ENCODE peak calls at places on chromosome 10, in ten cellular contexts. One of them, this sample, is unnamed.

GRCh38 chr10:129141492-129141891 is 325.5 kb upstream of the MGMT start:
- DNase-seq in stimulated activated CD8-positive, alpha-beta memory T cell treated with anti-CD3 and anti-CD28 coated beads, Interleukin-12 subunit alpha, Interleukin-12 subunit beta, amount 100 ng/mL, for 1 hour: no peak
- DNase-seq in ELF-1: no peak
- DNase-seq in HepG2: no peak
- DNase-seq in AG08396: no peak
- DNase-seq in RPMI8226: no peak
- DNase-seq in Karpas-422: no peak
- DNase-seq in Right ventricle myocardium superior: no peak
- DNase-seq in left cardiac atrium: no peak
- DNase-seq in EH: no peak
- DNase-seq in this sample: no peak

GRCh38 chr10:14626126-14626525 is 148.6 kb downstream of the FAM107B start:
- DNase-seq in RPMI8226: no peak
- DNase-seq in AG08396: no peak
- DNase-seq in Karpas-422: no peak
- DNase-seq in EH: no peak
- DNase-seq in HepG2: no peak
- DNase-seq in left cardiac atrium: no peak
- DNase-seq in stimulated activated CD8-positive, alpha-beta memory T cell treated with anti-CD3 and anti-CD28 coated beads, Interleukin-12 subunit alpha, Interleukin-12 subunit beta, amount 100 ng/mL, for 1 hour: no peak
- DNase-seq in ELF-1: no peak
- DNase-seq in Right ventricle myocardium superior: no peak
- DNase-seq in this sample: no peak

GRCh38 chr10:74206727-74207126 is 55.7 kb downstream of the ADK start:
- DNase-seq in stimulated activated CD8-positive, alpha-beta memory T cell treated with anti-CD3 and anti-CD28 coated beads, Interleukin-12 subunit alpha, Interleukin-12 subunit beta, amount 100 ng/mL, for 1 hour: no peak
- DNase-seq in ELF-1: no peak
- DNase-seq in Right ventricle myocardium superior: no peak
- DNase-seq in left cardiac atrium: no peak
- DNase-seq in EH: no peak
- DNase-seq in Karpas-422: no peak
- DNase-seq in AG08396: no peak
- DNase-seq in HepG2: no peak
- DNase-seq in RPMI8226: no peak
- DNase-seq in this sample: no peak

GRCh38 chr10:34139559-34139958 is 675.5 kb downstream of the PARD3 start:
- DNase-seq in ELF-1: no peak
- DNase-seq in Right ventricle myocardium superior: no peak
- DNase-seq in HepG2: no peak
- DNase-seq in left cardiac atrium: no peak
- DNase-seq in Karpas-422: no peak
- DNase-seq in RPMI8226: no peak
- DNase-seq in stimulated activated CD8-positive, alpha-beta memory T cell treated with anti-CD3 and anti-CD28 coated beads, Interleukin-12 subunit alpha, Interleukin-12 subunit beta, amount 100 ng/mL, for 1 hour: no peak
- DNase-seq in EH: peak; percentile 38
- DNase-seq in AG08396: no peak
- DNase-seq in this sample: no peak

GRCh38 chr10:131048595-131048994 is 262.9 kb downstream of the TCERG1L start:
- DNase-seq in AG08396: no peak
- DNase-seq in ELF-1: peak; percentile 65
- DNase-seq in RPMI8226: no peak
- DNase-seq in left cardiac atrium: no peak
- DNase-seq in HepG2: no peak
- DNase-seq in EH: no peak
- DNase-seq in Right ventricle myocardium superior: no peak
- DNase-seq in stimulated activated CD8-positive, alpha-beta memory T cell treated with anti-CD3 and anti-CD28 coated beads, Interleukin-12 subunit alpha, Interleukin-12 subunit beta, amount 100 ng/mL, for 1 hour: no peak
- DNase-seq in Karpas-422: no peak
- DNase-seq in this sample: no peak

GRCh38 chr10:91210435-91210834 is 10.0 kb upstream of the PCGF5 start:
- DNase-seq in HepG2: peak; percentile 42
- DNase-seq in Karpas-422: no peak
- DNase-seq in left cardiac atrium: no peak
- DNase-seq in EH: no peak
- DNase-seq in AG08396: no peak
- DNase-seq in stimulated activated CD8-positive, alpha-beta memory T cell treated with anti-CD3 and anti-CD28 coated beads, Interleukin-12 subunit alpha, Interleukin-12 subunit beta, amount 100 ng/mL, for 1 hour: no peak
- DNase-seq in Right ventricle myocardium superior: peak; percentile 45
- DNase-seq in ELF-1: no peak
- DNase-seq in RPMI8226: peak; percentile 94
- DNase-seq in this sample: no peak

GRCh38 chr10:110802551-110803238 is 69.0 kb upstream of the PDCD4 start:
- DNase-seq in EH: peak; percentile 85
- DNase-seq in Karpas-422: no peak
- DNase-seq in RPMI8226: peak; percentile 92
- DNase-seq in stimulated activated CD8-positive, alpha-beta memory T cell treated with anti-CD3 and anti-CD28 coated beads, Interleukin-12 subunit alpha, Interleukin-12 subunit beta, amount 100 ng/mL, for 1 hour: peak; percentile 5
- DNase-seq in AG08396: peak; percentile 71
- DNase-seq in ELF-1: no peak
- DNase-seq in left cardiac atrium: peak; percentile 83
- DNase-seq in Right ventricle myocardium superior: peak; percentile 79
- DNase-seq in HepG2: peak; percentile 49
- DNase-seq in this sample: peak; percentile 78

GRCh38 chr10:133159611-133159949 is 439 bp upstream of the KNDC1 start:
- DNase-seq in Right ventricle myocardium superior: no peak
- DNase-seq in Karpas-422: no peak
- DNase-seq in RPMI8226: no peak
- DNase-seq in stimulated activated CD8-positive, alpha-beta memory T cell treated with anti-CD3 and anti-CD28 coated beads, Interleukin-12 subunit alpha, Interleukin-12 subunit beta, amount 100 ng/mL, for 1 hour: no peak
- DNase-seq in EH: no peak
- DNase-seq in ELF-1: no peak
- DNase-seq in left cardiac atrium: no peak
- DNase-seq in AG08396: no peak
- DNase-seq in HepG2: no peak
- DNase-seq in this sample: no peak

GRCh38 chr10:7513936-7514335 is 103.1 kb upstream of the SFMBT2 start:
- DNase-seq in ELF-1: peak; percentile 70
- DNase-seq in RPMI8226: no peak
- DNase-seq in left cardiac atrium: no peak
- DNase-seq in AG08396: no peak
- DNase-seq in Right ventricle myocardium superior: no peak
- DNase-seq in Karpas-422: no peak
- DNase-seq in stimulated activated CD8-positive, alpha-beta memory T cell treated with anti-CD3 and anti-CD28 coated beads, Interleukin-12 subunit alpha, Interleukin-12 subunit beta, amount 100 ng/mL, for 1 hour: no peak
- DNase-seq in EH: no peak
- DNase-seq in HepG2: no peak
- DNase-seq in this sample: no peak

This sample was measured in AG08395.